ENCODE peak calls at places on chromosomes 11 and 22, in nine cellular contexts. Q is IMR-90, S is heart left ventricle, N is left lung, W is NT2/D1, O is fibroblast of lung, J is SJCRH30, F is cardiac muscle cell, P is uterus. V is an unnamed sample.
A peak's percentile ranks its signal among the peaks of the same experiment; 100 is the strongest.

GRCh38 chr11:2707736-2708135 is 7.9 kb upstream of the KCNQ1OT1 start:
- DNase-seq in Q (no peak), S (no peak), N (peak; percentile 25), W (no peak), O (no peak), J (no peak), F (no peak), P (no peak), V (no peak)

GRCh38 chr22:36860821-36861659 is at the start of gene NCF4:
- DNase-seq in Q (no peak), S (peak; percentile 77), N (peak; percentile 91), W (no peak), O (no peak), J (no peak), F (no peak), P (no peak), V (peak; percentile 24)

GRCh38 chr22:47408409-47408808 is 646.0 kb downstream of the TBC1D22A start:
- DNase-seq in Q (no peak), S (no peak), N (no peak), W (no peak), O (no peak), J (no peak), F (no peak), P (no peak), V (no peak)

GRCh38 chr11:118714816-118715215 is 35.4 kb upstream of the TREH start:
- DNase-seq in Q (no peak), S (no peak), N (no peak), W (no peak), O (no peak), J (no peak), F (no peak), P (no peak), V (no peak)

GRCh38 chr11:119800171-119800570 is 71.2 kb upstream of the NECTIN1 start:
- DNase-seq in Q (no peak), S (peak; percentile 18), N (peak; percentile 6), W (no peak), O (no peak), J (no peak), F (no peak), P (no peak), V (no peak)

GRCh38 chr11:119374632-119375394 is 6.7 kb downstream of the USP2 start:
- DNase-seq in Q (no peak), S (peak; percentile 68), N (no peak), W (no peak), O (no peak), J (no peak), F (no peak), P (peak; percentile 45), V (no peak)

GRCh38 chr22:32313532-32313931 is 44.1 kb upstream of the RFPL3 start:
- DNase-seq in Q (no peak), S (no peak), N (no peak), W (no peak), O (no peak), J (no peak), F (no peak), P (no peak), V (no peak)

GRCh38 chr22:20237480-20238440 is 30.4 kb downstream of the RTN4R start:
- DNase-seq in Q (no peak), S (no peak), N (no peak), W (no peak), O (no peak), J (no peak), F (no peak), P (no peak), V (no peak)

GRCh38 chr22:31346255-31346732 is at the start of gene PATZ1:
- DNase-seq in Q (peak; percentile 72), S (peak; percentile 78), N (no peak), W (no peak), O (peak; percentile 88), J (peak; percentile 87), F (peak; percentile 87), P (peak; percentile 80), V (peak; percentile 62)

GRCh38 chr22:25623851-25624250 is 59.4 kb downstream of the GRK3 start:
- DNase-seq in Q (no peak), S (no peak), N (peak; percentile 19), W (no peak), O (no peak), J (peak; percentile 64), F (no peak), P (no peak), V (no peak)

GRCh38 chr11:32446227-32446626 is 10.9 kb upstream of the WT1 start:
- DNase-seq in Q (no peak), S (no peak), N (no peak), W (no peak), O (no peak), J (no peak), F (no peak), P (peak; percentile 47), V (no peak)

DNA sequence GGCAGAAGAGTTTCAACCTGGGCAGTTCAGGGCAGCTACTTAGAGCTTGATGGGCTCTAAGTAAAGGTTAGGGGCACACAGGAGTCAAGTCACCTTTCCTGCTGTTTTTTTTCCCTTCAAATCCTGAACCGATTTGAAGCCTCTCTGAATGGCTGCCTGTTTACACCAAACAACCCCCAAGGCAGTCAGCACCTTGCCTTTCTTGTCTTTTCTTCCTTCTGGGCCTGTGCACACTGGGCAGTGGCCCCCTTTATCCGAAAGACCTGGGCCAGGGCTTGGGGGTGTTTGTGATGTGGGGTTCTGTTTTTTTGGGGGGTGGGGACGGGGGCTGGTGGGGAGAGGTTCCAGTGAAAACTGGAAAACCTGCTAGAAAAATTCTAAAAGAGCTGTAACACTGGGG is 4.3 kb downstream of the RSPH14 start:
- DNase-seq in Q (no peak), S (no peak), N (no peak), W (no peak), O (no peak), J (no peak), F (no peak), P (no peak), V (no peak)
- H3K4me1 ChIP-seq in Q (peaks cover 4% of the 10 kb centered on the region), S (peaks cover 13% of the 10 kb centered on the region), N (peaks cover 22% of the 10 kb centered on the region), W (peaks cover 4% of the 10 kb centered on the region), O (no peaks in the 10 kb centered on the region), J (peaks cover 11% of the 10 kb centered on the region), F (peaks cover 3% of the 10 kb centered on the region), P (no peaks in the 10 kb centered on the region), V (no peaks in the 10 kb centered on the region)

DNA sequence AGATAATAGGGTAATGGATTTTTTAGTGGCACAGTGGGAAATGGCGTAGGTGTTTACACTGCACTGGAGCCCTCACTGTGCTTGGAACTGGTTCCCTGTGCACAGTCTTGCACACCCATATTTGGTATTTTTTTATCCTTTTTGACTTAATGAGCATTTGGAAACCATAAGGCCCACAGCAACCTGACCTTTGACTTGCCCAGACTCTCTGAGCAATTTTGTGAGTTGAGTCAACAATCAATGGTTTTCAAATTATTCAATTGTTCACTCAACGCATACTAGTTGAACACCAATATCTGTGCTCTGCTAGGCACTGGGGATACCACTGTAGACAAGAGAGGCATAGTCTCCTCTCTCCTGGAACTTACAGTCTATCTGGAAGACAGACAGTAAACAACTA is 14.3 kb downstream of the CD44 start:
- DNase-seq in Q (no peak), S (no peak), N (no peak), W (no peak), O (no peak), J (no peak), F (no peak), P (no peak), V (no peak)
- H3K4me1 ChIP-seq in Q (peaks cover 34% of the 10 kb centered on the region), S (peaks cover 4% of the 10 kb centered on the region), N (peaks cover 96% of the 10 kb centered on the region), W (no peaks in the 10 kb centered on the region), O (peaks cover 13% of the 10 kb centered on the region), J (peaks cover 11% of the 10 kb centered on the region), F (no peaks in the 10 kb centered on the region), P (no peaks in the 10 kb centered on the region), V (no peaks in the 10 kb centered on the region)

GRCh38 chr11:64855596-64856304 is 11.3 kb upstream of the CDC42BPG start:
- DNase-seq in Q (no peak), S (no peak), N (peak; percentile 61), W (no peak), O (no peak), J (no peak), F (no peak), P (no peak), V (no peak)

GRCh38 chr11:64859542-64860414 is 15.3 kb upstream of the CDC42BPG start:
- DNase-seq in Q (no peak), S (no peak), N (peak; percentile 75), W (no peak), O (no peak), J (no peak), F (no peak), P (no peak), V (no peak)

GRCh38 chr11:64858467-64859401 is 14.3 kb upstream of the CDC42BPG start:
- DNase-seq in Q (no peak), S (peak; percentile 85), N (peak; percentile 85), W (no peak), O (no peak), J (peak; percentile 82), F (no peak), P (no peak), V (no peak)

GRCh38 chr11:64856382-64857227 is 12.2 kb upstream of the CDC42BPG start:
- DNase-seq in Q (peak; percentile 85), S (peak; percentile 86), N (peak; percentile 94), W (no peak), O (peak; percentile 72), J (peak; percentile 80), F (peak; percentile 62), P (peak; percentile 53), V (no peak)

DNA sequence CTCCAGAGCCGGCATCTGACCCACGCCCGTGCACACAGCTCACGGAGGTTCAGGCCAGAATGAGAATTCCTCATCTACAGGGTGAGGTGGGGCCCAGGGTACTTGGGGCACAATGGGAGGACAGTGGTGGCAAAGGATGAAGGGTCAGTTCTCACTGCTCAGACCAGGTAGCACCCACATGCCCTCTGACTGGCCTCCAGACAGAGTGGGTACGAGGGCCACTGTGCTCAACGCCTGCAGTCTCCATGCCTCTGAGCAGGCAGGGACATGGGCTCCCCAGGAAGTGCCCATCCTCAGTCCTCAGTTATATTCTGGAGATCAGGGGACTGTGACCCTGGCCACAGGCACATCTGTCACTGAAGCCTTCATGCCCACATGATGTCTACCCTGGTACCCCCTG is 13.0 kb upstream of the CDC42BPG start:
- DNase-seq in Q (no peak), S (no peak), N (no peak), W (no peak), O (no peak), J (no peak), F (no peak), P (no peak), V (no peak)
- H3K4me1 ChIP-seq in Q (peaks cover 29% of the 10 kb centered on the region), S (peaks cover 67% of the 10 kb centered on the region), N (peaks cover 100% of the 10 kb centered on the region), W (peaks cover 33% of the 10 kb centered on the region), O (peaks cover 44% of the 10 kb centered on the region), J (peaks cover 68% of the 10 kb centered on the region), F (no peaks in the 10 kb centered on the region), P (peaks cover 20% of the 10 kb centered on the region), V (no peaks in the 10 kb centered on the region)

DNA sequence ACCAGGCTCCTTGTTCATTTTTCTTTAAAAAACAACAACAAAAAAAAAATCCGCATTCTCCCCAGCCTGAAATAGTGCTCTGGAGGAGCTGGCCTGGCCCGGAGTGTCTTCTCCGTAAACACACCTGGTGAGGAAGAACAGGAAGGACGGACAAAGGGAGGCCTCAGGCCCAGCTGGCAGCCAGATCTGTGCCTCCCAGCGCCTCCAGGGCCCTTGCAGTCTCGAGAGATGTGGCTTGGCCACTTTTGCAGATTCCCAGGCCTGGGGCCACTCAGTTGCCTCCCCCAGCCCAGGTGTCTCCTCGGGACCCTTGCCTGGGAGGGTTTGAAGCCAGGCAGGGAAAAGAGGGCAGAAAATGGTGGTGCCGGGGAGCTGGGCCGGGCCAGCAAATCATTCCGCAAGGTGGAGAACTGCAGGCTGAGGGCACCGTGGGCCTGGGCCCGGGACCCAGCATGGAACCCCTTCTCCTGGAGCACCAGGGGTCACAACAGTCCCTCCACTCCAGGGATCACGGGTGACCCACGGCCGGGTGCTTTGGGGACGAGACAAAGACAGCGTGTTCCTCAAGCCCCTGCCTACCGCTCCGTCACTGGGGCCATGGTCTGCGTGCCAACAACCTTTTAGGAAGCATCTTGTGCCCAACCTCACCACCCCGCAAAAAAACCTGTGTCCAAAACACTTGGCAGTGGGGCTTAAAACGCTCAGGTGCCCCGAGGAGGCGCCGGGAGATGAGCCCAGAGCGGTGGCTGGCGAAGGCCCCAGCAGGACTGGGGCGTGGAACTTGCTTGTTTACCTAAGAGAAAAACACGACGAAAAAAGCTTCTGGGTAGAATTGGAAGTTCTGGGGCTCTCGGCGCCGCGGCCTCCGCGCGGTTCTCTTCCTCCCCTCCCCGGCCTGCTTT is 67.1 kb upstream of the WNT7B start:
- DNase-seq in Q (no peak), S (no peak), N (no peak), W (no peak), O (no peak), J (no peak), F (no peak), P (peak; percentile 57), V (peak; percentile 82)
- H3K4me1 ChIP-seq in Q (peaks cover 20% of the 10 kb centered on the region), S (peaks cover 22% of the 10 kb centered on the region), N (peaks cover 71% of the 10 kb centered on the region), W (peaks cover 4% of the 10 kb centered on the region), O (peaks cover 23% of the 10 kb centered on the region), J (peaks cover 4% of the 10 kb centered on the region), F (no peaks in the 10 kb centered on the region), P (no peaks in the 10 kb centered on the region), V (peaks cover 14% of the 10 kb centered on the region)